ENCODE peak calls at places on chromosomes 6 and 20, in six cellular contexts. E, V, A, R, Y and H are unnamed samples.

GRCh38 chr6:19880066-19880465 is 42.9 kb downstream of the ID4 start:
- DNase-seq in Y (no peak), V (no peak), A (no peak), E (no peak), R (no peak), H (no peak)

GRCh38 chr6:105594272-105594671 is 191.4 kb upstream of the PREP start:
- DNase-seq in Y (no peak), R (no peak), V (no peak), A (no peak), E (no peak), H (no peak)

GRCh38 chr6:119799633-119800032 is 450.1 kb upstream of the MAN1A1 start:
- DNase-seq in R (no peak), E (no peak), A (no peak), V (no peak), Y (no peak), H (no peak)

GRCh38 chr20:22617160-22617559 is 32.8 kb upstream of the FOXA2 start:
- DNase-seq in Y (no peak), A (peak; percentile 39), R (no peak), E (no peak), V (peak; percentile 37), H (no peak)

GRCh38 chr6:54428437-54428836 is 120.2 kb downstream of the TINAG start:
- DNase-seq in V (no peak), R (no peak), Y (no peak), A (no peak), E (no peak), H (peak; percentile 8)

GRCh38 chr20:48474022-48474421 is 353.8 kb downstream of the PREX1 start:
- DNase-seq in Y (no peak), V (no peak), E (no peak), A (no peak), R (no peak), H (no peak)

GRCh38 chr6:54877713-54878317 is 31.2 kb downstream of the FAM83B start:
- DNase-seq in A (no peak), Y (no peak), R (no peak), V (no peak), E (no peak), H (no peak)

GRCh38 chr20:38434310-38434741 is 802 bp downstream of the SNHG17 start:
- DNase-seq in R (no peak), A (no peak), V (no peak), Y (peak; percentile 3), E (peak; percentile 32), H (no peak)

GRCh38 chr6:155224031-155224451 is 39.8 kb upstream of the CLDN20 start:
- DNase-seq in E (no peak), A (peak; percentile 82), R (no peak), Y (no peak), V (no peak), H (no peak)

GRCh38 chr6:36136551-36136950 is 6.2 kb downstream of the MAPK13 start:
- DNase-seq in A (no peak), Y (no peak), R (no peak), E (no peak), V (peak; percentile 9), H (no peak)

GRCh38 chr6:41092421-41093140 is 19.8 kb downstream of the NFYA start:
- DNase-seq in E (no peak), Y (no peak), R (no peak), V (no peak), A (no peak), H (peak; percentile 15)

GRCh38 chr6:4822476-4822875 is 46.3 kb downstream of the CDYL start:
- DNase-seq in A (no peak), Y (no peak), E (no peak), V (no peak), R (no peak), H (no peak)

GRCh38 chr6:157013649-157014365 is 236.6 kb downstream of the ARID1B start:
- DNase-seq in V (no peak), R (no peak), E (no peak), A (no peak), Y (no peak), H (no peak)

GRCh38 chr6:126258150-126258549 is 81.8 kb upstream of the CENPW start:
- DNase-seq in R (no peak), A (no peak), Y (no peak), V (no peak), E (no peak), H (no peak)

GRCh38 chr20:61114776-61115175 is 137.3 kb upstream of the CDH4 start:
- DNase-seq in V (no peak), A (no peak), R (no peak), Y (no peak), E (no peak), H (no peak)

GRCh38 chr6:157019115-157019628 is 242.0 kb downstream of the ARID1B start:
- DNase-seq in A (peak; percentile 26), V (peak; percentile 46), Y (no peak), E (no peak), R (peak; percentile 36), H (peak; percentile 31)

GRCh38 chr20:35901678-35902544 is 52.4 kb downstream of the SCAND1 start:
- DNase-seq in V (peak; percentile 83), E (peak; percentile 13), A (peak; percentile 83), Y (no peak), R (no peak), H (no peak)

GRCh38 chr6:33359331-33359730 is 32.3 kb upstream of the KIFC1 start:
- DNase-seq in E (no peak), A (no peak), Y (no peak), V (no peak), R (no peak), H (no peak)

GRCh38 chr20:45518282-45518681 is 2.9 kb upstream of the SPINT3 start:
- DNase-seq in E (no peak), R (no peak), Y (no peak), A (no peak), V (no peak), H (no peak)

GRCh38 chr6:149311766-149312165 is 5.7 kb upstream of the TAB2 start:
- DNase-seq in E (no peak), Y (no peak), A (no peak), R (no peak), V (no peak), H (no peak)

GRCh38 chr20:41738584-41739193 is 120.5 kb upstream of the CHD6 start:
- DNase-seq in R (peak; percentile 66), A (no peak), Y (no peak), V (peak; percentile 66), E (peak; percentile 27), H (peak; percentile 65)

GRCh38 chr6:33429745-33430042 is 9.8 kb downstream of the SYNGAP1 start:
- DNase-seq in V (no peak), R (no peak), A (no peak), E (no peak), Y (no peak), H (no peak)

GRCh38 chr6:5132741-5133140 is 47.6 kb downstream of the PPP1R3G start:
- DNase-seq in Y (no peak), A (no peak), V (no peak), E (no peak), R (no peak), H (no peak)

GRCh38 chr6:83873869-83874268 is 14.4 kb downstream of the CYB5R4 start:
- DNase-seq in V (no peak), Y (no peak), E (no peak), R (no peak), A (no peak), H (no peak)

GRCh38 chr6:170522565-170523183 is 30.4 kb downstream of the PSMB1 start:
- DNase-seq in A (no peak), V (no peak), E (no peak), Y (no peak), R (peak; percentile 7), H (peak; percentile 53)

GRCh38 chr20:46683939-46684750 is 5.1 kb downstream of the TP53RK start:
- DNase-seq in Y (no peak), A (peak; percentile 61), V (peak; percentile 83), E (no peak), R (peak; percentile 69), H (peak; percentile 59)

GRCh38 chr20:40754372-40754943 is 65.4 kb upstream of the MAFB start:
- DNase-seq in E (no peak), V (no peak), Y (no peak), R (no peak), A (no peak), H (no peak)

GRCh38 chr6:4164456-4164855 is 29.1 kb upstream of the ECI2 start:
- DNase-seq in V (no peak), R (no peak), Y (no peak), A (no peak), E (no peak), H (no peak)

GRCh38 chr6:16982827-16983226 is 119.0 kb upstream of the STMND1 start:
- DNase-seq in A (no peak), Y (no peak), R (no peak), V (no peak), E (no peak), H (no peak)

GRCh38 chr6:13548500-13549210 is 25.7 kb upstream of the SIRT5 start:
- DNase-seq in V (no peak), A (no peak), Y (no peak), E (no peak), R (no peak), H (no peak)

GRCh38 chr20:17345321-17345720 is 118.5 kb downstream of the PCSK2 start:
- DNase-seq in A (no peak), R (no peak), V (no peak), E (no peak), Y (no peak), H (no peak)